ENCODE peak calls at places on chromosomes 4 and X, in nine cellular contexts. One of them, this sample, is unnamed.
A peak's percentile ranks its signal among the peaks of the same experiment; 100 is the strongest.

GRCh38 chrX:84339507-84340364 is 151.7 kb upstream of the RPS6KA6 start:
- DNase-seq in OCI-LY7: peak; percentile 3
- DNase-seq in non-pigmented ciliary epithelial cell: no peak
- DNase-seq in NCI-H2081: peak; percentile 55
- DNase-seq in skeletal muscle cell: no peak
- DNase-seq in right atrium auricular region: no peak
- DNase-seq in AG08396: peak; percentile 15
- DNase-seq in D721Med: no peak
- DNase-seq in Calu3: no peak
- DNase-seq in this sample: no peak

GRCh38 chrX:17039826-17040225 is 93.4 kb downstream of the REPS2 start:
- DNase-seq in Calu3: no peak
- DNase-seq in right atrium auricular region: no peak
- DNase-seq in non-pigmented ciliary epithelial cell: no peak
- DNase-seq in NCI-H2081: no peak
- DNase-seq in D721Med: no peak
- DNase-seq in OCI-LY7: no peak
- DNase-seq in skeletal muscle cell: no peak
- DNase-seq in AG08396: no peak
- DNase-seq in this sample: no peak

GRCh38 chrX:102746134-102746584 is 25.6 kb downstream of the GPRASP3 start:
- DNase-seq in Calu3: peak; percentile 33
- DNase-seq in non-pigmented ciliary epithelial cell: no peak
- DNase-seq in D721Med: no peak
- DNase-seq in skeletal muscle cell: no peak
- DNase-seq in AG08396: peak; percentile 35
- DNase-seq in NCI-H2081: no peak
- DNase-seq in right atrium auricular region: no peak
- DNase-seq in OCI-LY7: no peak
- DNase-seq in this sample: no peak

GRCh38 chr4:76156635-76157034 is 8.4 kb upstream of the NUP54 start:
- DNase-seq in AG08396: no peak
- DNase-seq in skeletal muscle cell: no peak
- DNase-seq in right atrium auricular region: no peak
- DNase-seq in non-pigmented ciliary epithelial cell: no peak
- DNase-seq in Calu3: no peak
- DNase-seq in NCI-H2081: no peak
- DNase-seq in OCI-LY7: no peak
- DNase-seq in D721Med: no peak
- DNase-seq in this sample: no peak

GRCh38 chr4:10462876-10463275 is 5.7 kb upstream of the ZNF518B start:
- DNase-seq in OCI-LY7: no peak
- DNase-seq in non-pigmented ciliary epithelial cell: no peak
- DNase-seq in NCI-H2081: no peak
- DNase-seq in right atrium auricular region: no peak
- DNase-seq in D721Med: no peak
- DNase-seq in AG08396: no peak
- DNase-seq in skeletal muscle cell: no peak
- DNase-seq in Calu3: no peak
- DNase-seq in this sample: no peak

GRCh38 chr4:1812720-1813119 is 19.6 kb downstream of the FGFR3 start:
- DNase-seq in NCI-H2081: no peak
- DNase-seq in AG08396: no peak
- DNase-seq in right atrium auricular region: no peak
- DNase-seq in non-pigmented ciliary epithelial cell: no peak
- DNase-seq in D721Med: no peak
- DNase-seq in Calu3: no peak
- DNase-seq in skeletal muscle cell: no peak
- DNase-seq in OCI-LY7: no peak
- DNase-seq in this sample: no peak

GRCh38 chr4:80912350-80912749 is 118.2 kb upstream of the BMP3 start:
- DNase-seq in Calu3: no peak
- DNase-seq in D721Med: no peak
- DNase-seq in OCI-LY7: no peak
- DNase-seq in skeletal muscle cell: no peak
- DNase-seq in NCI-H2081: no peak
- DNase-seq in right atrium auricular region: no peak
- DNase-seq in AG08396: no peak
- DNase-seq in non-pigmented ciliary epithelial cell: no peak
- DNase-seq in this sample: no peak

GRCh38 chrX:154712781-154713391 is 38.0 kb downstream of the GAB3 start:
- DNase-seq in Calu3: no peak
- DNase-seq in non-pigmented ciliary epithelial cell: no peak
- DNase-seq in right atrium auricular region: no peak
- DNase-seq in NCI-H2081: no peak
- DNase-seq in skeletal muscle cell: no peak
- DNase-seq in D721Med: no peak
- DNase-seq in OCI-LY7: no peak
- DNase-seq in AG08396: no peak
- DNase-seq in this sample: no peak

GRCh38 chr4:120557372-120557771 is 365.2 kb downstream of the PRDM5 start:
- DNase-seq in NCI-H2081: no peak
- DNase-seq in Calu3: no peak
- DNase-seq in skeletal muscle cell: peak; percentile 51
- DNase-seq in right atrium auricular region: no peak
- DNase-seq in AG08396: no peak
- DNase-seq in OCI-LY7: no peak
- DNase-seq in non-pigmented ciliary epithelial cell: peak; percentile 2
- DNase-seq in D721Med: no peak
- DNase-seq in this sample: no peak

GRCh38 chr4:151340751-151341385 is 15.5 kb upstream of the SH3D19 start:
- DNase-seq in right atrium auricular region: no peak
- DNase-seq in OCI-LY7: no peak
- DNase-seq in Calu3: no peak
- DNase-seq in D721Med: no peak
- DNase-seq in NCI-H2081: no peak
- DNase-seq in AG08396: no peak
- DNase-seq in skeletal muscle cell: no peak
- DNase-seq in non-pigmented ciliary epithelial cell: no peak
- DNase-seq in this sample: no peak

GRCh38 chr4:81650871-81651270 is 179.2 kb upstream of the RASGEF1B start:
- DNase-seq in skeletal muscle cell: no peak
- DNase-seq in D721Med: no peak
- DNase-seq in Calu3: no peak
- DNase-seq in non-pigmented ciliary epithelial cell: no peak
- DNase-seq in AG08396: no peak
- DNase-seq in right atrium auricular region: no peak
- DNase-seq in NCI-H2081: peak; percentile 77
- DNase-seq in OCI-LY7: no peak
- DNase-seq in this sample: no peak

GRCh38 chrX:46582964-46583363 is 9.4 kb downstream of the CHST7 start:
- DNase-seq in right atrium auricular region: no peak
- DNase-seq in Calu3: no peak
- DNase-seq in skeletal muscle cell: peak; percentile 75
- DNase-seq in D721Med: no peak
- DNase-seq in non-pigmented ciliary epithelial cell: no peak
- DNase-seq in AG08396: peak; percentile 58
- DNase-seq in OCI-LY7: no peak
- DNase-seq in NCI-H2081: no peak
- DNase-seq in this sample: no peak

GRCh38 chr4:153204247-153205027 is at the start of gene TRIM2:
- DNase-seq in D721Med: no peak
- DNase-seq in skeletal muscle cell: peak; percentile 52
- DNase-seq in right atrium auricular region: peak; percentile 86
- DNase-seq in non-pigmented ciliary epithelial cell: peak; percentile 57
- DNase-seq in NCI-H2081: peak; percentile 15
- DNase-seq in OCI-LY7: no peak
- DNase-seq in AG08396: peak; percentile 62
- DNase-seq in Calu3: peak; percentile 81
- DNase-seq in this sample: peak; percentile 10

GRCh38 chr4:7397206-7398103 is 37.3 kb downstream of the PSAPL1 start:
- DNase-seq in NCI-H2081: no peak
- DNase-seq in OCI-LY7: no peak
- DNase-seq in right atrium auricular region: peak; percentile 42
- DNase-seq in skeletal muscle cell: no peak
- DNase-seq in Calu3: no peak
- DNase-seq in AG08396: no peak
- DNase-seq in D721Med: peak; percentile 4
- DNase-seq in non-pigmented ciliary epithelial cell: no peak
- DNase-seq in this sample: no peak

GRCh38 chr4:171308661-171309060 is 504.5 kb upstream of the GALNTL6 start:
- DNase-seq in non-pigmented ciliary epithelial cell: no peak
- DNase-seq in OCI-LY7: no peak
- DNase-seq in NCI-H2081: peak; percentile 63
- DNase-seq in AG08396: no peak
- DNase-seq in right atrium auricular region: no peak
- DNase-seq in D721Med: no peak
- DNase-seq in Calu3: no peak
- DNase-seq in skeletal muscle cell: no peak
- DNase-seq in this sample: no peak

GRCh38 chrX:33725556-33726232 is 406.4 kb downstream of the FAM47A start:
- DNase-seq in OCI-LY7: no peak
- DNase-seq in Calu3: peak; percentile 35
- DNase-seq in non-pigmented ciliary epithelial cell: peak; percentile 10
- DNase-seq in skeletal muscle cell: no peak
- DNase-seq in right atrium auricular region: no peak
- DNase-seq in NCI-H2081: no peak
- DNase-seq in D721Med: no peak
- DNase-seq in AG08396: no peak
- DNase-seq in this sample: peak; percentile 30

GRCh38 chr4:2666722-2667247 is 89.4 kb downstream of the TNIP2 start:
- DNase-seq in Calu3: no peak
- DNase-seq in NCI-H2081: no peak
- DNase-seq in OCI-LY7: no peak
- DNase-seq in D721Med: no peak
- DNase-seq in non-pigmented ciliary epithelial cell: no peak
- DNase-seq in AG08396: no peak
- DNase-seq in right atrium auricular region: no peak
- DNase-seq in skeletal muscle cell: no peak
- DNase-seq in this sample: no peak

GRCh38 chrX:16828126-16828908 is 41.8 kb downstream of the RBBP7 start:
- DNase-seq in AG08396: no peak
- DNase-seq in Calu3: no peak
- DNase-seq in non-pigmented ciliary epithelial cell: no peak
- DNase-seq in right atrium auricular region: no peak
- DNase-seq in skeletal muscle cell: peak; percentile 87
- DNase-seq in OCI-LY7: no peak
- DNase-seq in D721Med: no peak
- DNase-seq in NCI-H2081: no peak
- DNase-seq in this sample: peak; percentile 48

GRCh38 chr4:24053906-24054305 is 164.1 kb upstream of the PPARGC1A start:
- DNase-seq in OCI-LY7: no peak
- DNase-seq in right atrium auricular region: no peak
- DNase-seq in skeletal muscle cell: no peak
- DNase-seq in Calu3: no peak
- DNase-seq in non-pigmented ciliary epithelial cell: no peak
- DNase-seq in AG08396: no peak
- DNase-seq in D721Med: no peak
- DNase-seq in NCI-H2081: no peak
- DNase-seq in this sample: no peak

GRCh38 chr4:183960021-183960420 is 54.9 kb downstream of the STOX2 start:
- DNase-seq in non-pigmented ciliary epithelial cell: no peak
- DNase-seq in skeletal muscle cell: peak; percentile 11
- DNase-seq in right atrium auricular region: peak; percentile 81
- DNase-seq in AG08396: peak; percentile 38
- DNase-seq in OCI-LY7: no peak
- DNase-seq in D721Med: no peak
- DNase-seq in NCI-H2081: peak; percentile 93
- DNase-seq in Calu3: peak; percentile 48
- DNase-seq in this sample: peak; percentile 32

GRCh38 chr4:169583563-169583962 is 28.8 kb downstream of the NEK1 start:
- DNase-seq in non-pigmented ciliary epithelial cell: peak; percentile 24
- DNase-seq in OCI-LY7: no peak
- DNase-seq in AG08396: peak; percentile 38
- DNase-seq in Calu3: no peak
- DNase-seq in NCI-H2081: no peak
- DNase-seq in skeletal muscle cell: peak; percentile 77
- DNase-seq in right atrium auricular region: no peak
- DNase-seq in D721Med: no peak
- DNase-seq in this sample: no peak

GRCh38 chrX:114580336-114580735 is 3.5 kb upstream of the HTR2C start:
- DNase-seq in non-pigmented ciliary epithelial cell: no peak
- DNase-seq in Calu3: no peak
- DNase-seq in AG08396: no peak
- DNase-seq in skeletal muscle cell: no peak
- DNase-seq in right atrium auricular region: no peak
- DNase-seq in D721Med: no peak
- DNase-seq in NCI-H2081: no peak
- DNase-seq in OCI-LY7: no peak
- DNase-seq in this sample: no peak

GRCh38 chr4:186500721-186501304 is 54.6 kb downstream of the MTNR1A start:
- DNase-seq in OCI-LY7: no peak
- DNase-seq in right atrium auricular region: no peak
- DNase-seq in skeletal muscle cell: no peak
- DNase-seq in AG08396: no peak
- DNase-seq in Calu3: no peak
- DNase-seq in non-pigmented ciliary epithelial cell: no peak
- DNase-seq in D721Med: no peak
- DNase-seq in NCI-H2081: no peak
- DNase-seq in this sample: no peak